ENCODE peak calls at places on chromosome 17, in seven cellular contexts. U is fibroblast of lung; E is retinal pigment epithelial cell; G is activated CD4-positive, alpha-beta T cell treated with anti-CD3 and anti-CD28 coated beads, Interleukin-2, amount 10 ng/mL, durations not matched to agents 7 days and 5 days; R is HCT116; S is HepG2; H is SK-N-SH. Z is an unnamed sample.

GRCh38 chr17:80389011-80389995 is 25.7 kb upstream of the ENDOV start:
- DNase-seq in H (peak; percentile 81), G (no peak), S (no peak), R (no peak), E (no peak), U (no peak), Z (no peak)

GRCh38 chr17:64009571-64010402 is 10.6 kb downstream of the ICAM2 start:
- DNase-seq in E (no peak), R (no peak), G (no peak), H (no peak), S (no peak), U (peak; percentile 44), Z (no peak)

GRCh38 chr17:49125449-49125848 is 7.1 kb upstream of the B4GALNT2 start:
- DNase-seq in H (no peak), U (no peak), R (no peak), E (no peak), G (no peak), S (no peak), Z (no peak)

GRCh38 chr17:61504697-61505096 is 52.5 kb downstream of the TBX4 start:
- DNase-seq in R (no peak), S (peak; percentile 81), U (peak; percentile 89), E (peak; percentile 51), G (no peak), H (no peak), Z (no peak)

GRCh38 chr17:81429353-81429774 is 34.1 kb downstream of the BAHCC1 start:
- DNase-seq in U (peak; percentile 74), S (no peak), H (peak; percentile 97), G (no peak), E (peak; percentile 57), R (no peak), Z (no peak)

GRCh38 chr17:13970531-13970930 is 98.8 kb upstream of the COX10 start:
- DNase-seq in U (no peak), H (no peak), R (no peak), E (no peak), G (no peak), S (no peak), Z (no peak)

GRCh38 chr17:15409721-15410247 is 57.6 kb downstream of the CDRT4 start:
- DNase-seq in R (no peak), E (peak; percentile 99), H (no peak), G (no peak), U (peak; percentile 97), S (no peak), Z (no peak)

GRCh38 chr17:72222971-72223370 is 102.2 kb downstream of the SOX9 start:
- DNase-seq in H (no peak), E (no peak), R (no peak), U (no peak), S (no peak), G (no peak), Z (no peak)

GRCh38 chr17:48181653-48182052 is 74.1 kb downstream of the SNX11 start:
- DNase-seq in G (no peak), R (peak; percentile 44), S (no peak), U (peak; percentile 25), E (no peak), H (no peak), Z (no peak)

GRCh38 chr17:73690581-73691135 is 46.4 kb upstream of the SDK2 start:
- DNase-seq in G (no peak), S (no peak), H (peak; percentile 47), E (no peak), R (no peak), U (no peak), Z (no peak)

GRCh38 chr17:68710976-68711375 is 109.8 kb upstream of the FAM20A start:
- DNase-seq in U (no peak), S (no peak), G (no peak), R (no peak), E (no peak), H (no peak), Z (no peak)

GRCh38 chr17:36715951-36716350 is 114.6 kb downstream of the MRM1 start:
- DNase-seq in G (no peak), S (no peak), U (no peak), R (no peak), E (no peak), H (no peak), Z (no peak)

GRCh38 chr17:59627770-59628171 is 8.1 kb downstream of the CLTC start:
- DNase-seq in E (no peak), H (no peak), S (no peak), G (no peak), R (no peak), U (no peak), Z (peak; percentile 46)

GRCh38 chr17:63973247-63973646 is 529 bp upstream of the SCN4A start:
- DNase-seq in R (no peak), E (no peak), S (no peak), H (no peak), U (no peak), G (no peak), Z (no peak)

GRCh38 chr17:56918916-56919315 is 5.1 kb upstream of the TRIM25 start:
- DNase-seq in S (no peak), E (no peak), U (peak; percentile 28), G (no peak), H (no peak), R (no peak), Z (no peak)

GRCh38 chr17:74280093-74280513 is 6.1 kb downstream of the DNAI2 start:
- DNase-seq in E (no peak), S (no peak), U (no peak), G (peak; percentile 80), H (no peak), R (no peak), Z (peak; percentile 79)

GRCh38 chr17:45096141-45096540 is 35.0 kb downstream of the NMT1 start:
- DNase-seq in R (peak; percentile 13), H (no peak), S (peak; percentile 41), E (no peak), G (no peak), U (peak; percentile 48), Z (peak; percentile 53)

GRCh38 chr17:7241783-7242716 is at the start of gene GABARAP:
- DNase-seq in E (peak; percentile 58), U (peak; percentile 95), S (peak; percentile 82), H (peak; percentile 86), R (peak; percentile 83), G (peak; percentile 93), Z (peak; percentile 94)

GRCh38 chr17:38333635-38334295 is 10.0 kb downstream of the GPR179 start:
- DNase-seq in S (peak; percentile 53), G (peak; percentile 57), R (no peak), E (no peak), U (no peak), H (peak; percentile 78), Z (peak; percentile 34)

GRCh38 chr17:31582151-31582907 is 190.9 kb downstream of the RAB11FIP4 start:
- DNase-seq in H (no peak), E (no peak), S (no peak), U (no peak), R (no peak), G (no peak), Z (peak; percentile 49)

GRCh38 chr17:16352838-16353701 is at the start of gene CENPV:
- DNase-seq in S (peak; percentile 69), E (no peak), G (peak; percentile 59), H (peak; percentile 95), U (peak; percentile 32), R (peak; percentile 41), Z (peak; percentile 76)

GRCh38 chr17:4276514-4276913 is 12.7 kb upstream of the ANKFY1 start:
- DNase-seq in U (peak; percentile 24), R (no peak), S (no peak), G (no peak), E (no peak), H (no peak), Z (no peak)

GRCh38 chr17:1197379-1197778 is 17.6 kb upstream of the ABR start:
- DNase-seq in R (no peak), U (peak; percentile 70), H (no peak), S (no peak), E (peak; percentile 95), G (no peak), Z (peak; percentile 50)

GRCh38 chr17:57451126-57451690 is 194.9 kb downstream of the MSI2 start:
- DNase-seq in G (no peak), R (no peak), U (no peak), H (no peak), S (no peak), E (no peak), Z (no peak)

Z was measured in GM12865.